ENCODE peak calls at places on chromosomes 5 and 9, in four cellular contexts. Y is GM10248, A is activated T-helper 1 cell treated with Interleukin-2 at 50 U/mL for 16 hours, L is amniotic stem cell. N is an unnamed sample.

GRCh38 chr9:93591706-93592388 is 15.5 kb downstream of the PHF2 start:
- DNase-seq in A (no peak), Y (no peak), L (no peak), N (no peak)

GRCh38 chr9:77158772-77159513 is 18.4 kb upstream of the VPS13A start:
- DNase-seq in L (no peak), Y (no peak), A (no peak), N (peak; percentile 78)

GRCh38 chr5:56323505-56323904 is 90.4 kb upstream of the ANKRD55 start:
- DNase-seq in A (no peak), L (peak; percentile 36), Y (no peak), N (no peak)

GRCh38 chr5:10854526-10855277 is 93.7 kb upstream of the DAP start:
- DNase-seq in A (no peak), L (no peak), Y (no peak), N (no peak)

GRCh38 chr9:12667892-12668291 is 25.3 kb upstream of the TYRP1 start:
- DNase-seq in L (no peak), A (no peak), Y (no peak), N (no peak)

GRCh38 chr9:97990259-97990658 is 7.1 kb downstream of the ANP32B start:
- DNase-seq in L (peak; percentile 40), Y (no peak), A (no peak), N (no peak)

GRCh38 chr5:157252741-157253465 is 13.0 kb upstream of the CYFIP2 start:
- DNase-seq in L (no peak), A (peak; percentile 45), Y (peak; percentile 48), N (no peak)

GRCh38 chr9:121774715-121775613 is 123.5 kb downstream of the DAB2IP start:
- DNase-seq in A (no peak), L (no peak), Y (no peak), N (no peak)

GRCh38 chr5:93791520-93791972 is 50.1 kb upstream of the POU5F2 start:
- DNase-seq in A (no peak), L (no peak), Y (no peak), N (peak; percentile 52)

GRCh38 chr9:71740199-71740598 is 28.1 kb downstream of the CEMIP2 start:
- DNase-seq in L (no peak), Y (no peak), A (no peak), N (no peak)

GRCh38 chr5:128121679-128122078 is 38.1 kb downstream of the SLC12A2 start:
- DNase-seq in A (no peak), L (no peak), Y (no peak), N (no peak)

GRCh38 chr5:43215073-43215631 is 23.1 kb downstream of the NIM1K start:
- DNase-seq in L (no peak), A (no peak), Y (no peak), N (no peak)

GRCh38 chr5:14144586-14145355 is 1.6 kb downstream of the TRIO start:
- DNase-seq in L (no peak), A (no peak), Y (peak; percentile 62), N (no peak)